ENCODE peak calls at places on chromosomes 11 and 22, in ten cellular contexts. One of them, this sample, is unnamed.

GRCh38 chr11:116840746-116841296 is 3.4 kb upstream of the APOA1 start:
- DNase-seq in activated CD8-positive, alpha-beta T cell treated with anti-CD3 and anti-CD28 coated beads, Interleukin-2, amount 10 ng/mL, durations not matched to agents 7 days and 5 days: no peak
- DNase-seq in body of pancreas: no peak
- DNase-seq in M059J: no peak
- DNase-seq in stimulated activated CD8-positive, alpha-beta memory T cell treated with anti-CD3 and anti-CD28 coated beads, Interleukin-15, amount 100 ng/mL, for 1 hour: no peak
- DNase-seq in GM23338: no peak
- DNase-seq in fibroblast of the conjunctiva: no peak
- DNase-seq in mucosa of gallbladder: no peak
- DNase-seq in uterus: no peak
- DNase-seq in NCI-H1092 treated with DMSO at 0.1 percent for 48 hours: no peak
- DNase-seq in this sample: no peak

GRCh38 chr11:2210366-2211112 is 38.9 kb upstream of the TH start:
- DNase-seq in GM23338: no peak
- DNase-seq in fibroblast of the conjunctiva: no peak
- DNase-seq in stimulated activated CD8-positive, alpha-beta memory T cell treated with anti-CD3 and anti-CD28 coated beads, Interleukin-15, amount 100 ng/mL, for 1 hour: no peak
- DNase-seq in mucosa of gallbladder: peak; percentile 9
- DNase-seq in uterus: peak; percentile 13
- DNase-seq in NCI-H1092 treated with DMSO at 0.1 percent for 48 hours: no peak
- DNase-seq in body of pancreas: peak; percentile 6
- DNase-seq in activated CD8-positive, alpha-beta T cell treated with anti-CD3 and anti-CD28 coated beads, Interleukin-2, amount 10 ng/mL, durations not matched to agents 7 days and 5 days: peak; percentile 17
- DNase-seq in M059J: no peak
- DNase-seq in this sample: no peak

GRCh38 chr22:39643311-39644083 is 72.9 kb downstream of the CACNA1I start:
- DNase-seq in GM23338: no peak
- DNase-seq in NCI-H1092 treated with DMSO at 0.1 percent for 48 hours: no peak
- DNase-seq in stimulated activated CD8-positive, alpha-beta memory T cell treated with anti-CD3 and anti-CD28 coated beads, Interleukin-15, amount 100 ng/mL, for 1 hour: no peak
- DNase-seq in M059J: peak; percentile 23
- DNase-seq in mucosa of gallbladder: no peak
- DNase-seq in activated CD8-positive, alpha-beta T cell treated with anti-CD3 and anti-CD28 coated beads, Interleukin-2, amount 10 ng/mL, durations not matched to agents 7 days and 5 days: no peak
- DNase-seq in body of pancreas: no peak
- DNase-seq in fibroblast of the conjunctiva: no peak
- DNase-seq in uterus: no peak
- DNase-seq in this sample: no peak

GRCh38 chr11:120532511-120533196 is 21.1 kb downstream of the GRIK4 start:
- DNase-seq in NCI-H1092 treated with DMSO at 0.1 percent for 48 hours: no peak
- DNase-seq in uterus: no peak
- DNase-seq in body of pancreas: no peak
- DNase-seq in mucosa of gallbladder: no peak
- DNase-seq in M059J: peak; percentile 69
- DNase-seq in fibroblast of the conjunctiva: no peak
- DNase-seq in GM23338: no peak
- DNase-seq in activated CD8-positive, alpha-beta T cell treated with anti-CD3 and anti-CD28 coated beads, Interleukin-2, amount 10 ng/mL, durations not matched to agents 7 days and 5 days: no peak
- DNase-seq in stimulated activated CD8-positive, alpha-beta memory T cell treated with anti-CD3 and anti-CD28 coated beads, Interleukin-15, amount 100 ng/mL, for 1 hour: no peak
- DNase-seq in this sample: peak; percentile 57

GRCh38 chr11:65419773-65420481 is 2.7 kb upstream of the NEAT1 start:
- DNase-seq in fibroblast of the conjunctiva: peak; percentile 94
- DNase-seq in stimulated activated CD8-positive, alpha-beta memory T cell treated with anti-CD3 and anti-CD28 coated beads, Interleukin-15, amount 100 ng/mL, for 1 hour: no peak
- DNase-seq in mucosa of gallbladder: peak; percentile 93
- DNase-seq in activated CD8-positive, alpha-beta T cell treated with anti-CD3 and anti-CD28 coated beads, Interleukin-2, amount 10 ng/mL, durations not matched to agents 7 days and 5 days: peak; percentile 67
- DNase-seq in body of pancreas: peak; percentile 96
- DNase-seq in NCI-H1092 treated with DMSO at 0.1 percent for 48 hours: no peak
- DNase-seq in M059J: peak; percentile 94
- DNase-seq in uterus: peak; percentile 90
- DNase-seq in GM23338: peak; percentile 79
- DNase-seq in this sample: peak; percentile 73

GRCh38 chr11:13338437-13339069 is 61.0 kb downstream of the BMAL1 start:
- DNase-seq in mucosa of gallbladder: no peak
- DNase-seq in stimulated activated CD8-positive, alpha-beta memory T cell treated with anti-CD3 and anti-CD28 coated beads, Interleukin-15, amount 100 ng/mL, for 1 hour: no peak
- DNase-seq in activated CD8-positive, alpha-beta T cell treated with anti-CD3 and anti-CD28 coated beads, Interleukin-2, amount 10 ng/mL, durations not matched to agents 7 days and 5 days: peak; percentile 61
- DNase-seq in M059J: peak; percentile 83
- DNase-seq in NCI-H1092 treated with DMSO at 0.1 percent for 48 hours: no peak
- DNase-seq in GM23338: no peak
- DNase-seq in body of pancreas: no peak
- DNase-seq in fibroblast of the conjunctiva: peak; percentile 48
- DNase-seq in uterus: no peak
- DNase-seq in this sample: no peak

GRCh38 chr22:36756746-36757607 is 18.9 kb downstream of the IFT27 start:
- DNase-seq in activated CD8-positive, alpha-beta T cell treated with anti-CD3 and anti-CD28 coated beads, Interleukin-2, amount 10 ng/mL, durations not matched to agents 7 days and 5 days: no peak
- DNase-seq in GM23338: no peak
- DNase-seq in stimulated activated CD8-positive, alpha-beta memory T cell treated with anti-CD3 and anti-CD28 coated beads, Interleukin-15, amount 100 ng/mL, for 1 hour: no peak
- DNase-seq in fibroblast of the conjunctiva: no peak
- DNase-seq in body of pancreas: peak; percentile 19
- DNase-seq in M059J: no peak
- DNase-seq in NCI-H1092 treated with DMSO at 0.1 percent for 48 hours: no peak
- DNase-seq in mucosa of gallbladder: no peak
- DNase-seq in uterus: no peak
- DNase-seq in this sample: no peak

GRCh38 chr11:12291313-12291712 is 86.1 kb upstream of the PARVA start:
- DNase-seq in M059J: no peak
- DNase-seq in fibroblast of the conjunctiva: no peak
- DNase-seq in GM23338: no peak
- DNase-seq in activated CD8-positive, alpha-beta T cell treated with anti-CD3 and anti-CD28 coated beads, Interleukin-2, amount 10 ng/mL, durations not matched to agents 7 days and 5 days: peak; percentile 9
- DNase-seq in stimulated activated CD8-positive, alpha-beta memory T cell treated with anti-CD3 and anti-CD28 coated beads, Interleukin-15, amount 100 ng/mL, for 1 hour: no peak
- DNase-seq in mucosa of gallbladder: no peak
- DNase-seq in uterus: no peak
- DNase-seq in body of pancreas: no peak
- DNase-seq in NCI-H1092 treated with DMSO at 0.1 percent for 48 hours: no peak
- DNase-seq in this sample: no peak

GRCh38 chr22:19457828-19458428 is 10.4 kb upstream of the C22orf39 start:
- DNase-seq in fibroblast of the conjunctiva: no peak
- DNase-seq in mucosa of gallbladder: no peak
- DNase-seq in body of pancreas: no peak
- DNase-seq in activated CD8-positive, alpha-beta T cell treated with anti-CD3 and anti-CD28 coated beads, Interleukin-2, amount 10 ng/mL, durations not matched to agents 7 days and 5 days: no peak
- DNase-seq in uterus: no peak
- DNase-seq in stimulated activated CD8-positive, alpha-beta memory T cell treated with anti-CD3 and anti-CD28 coated beads, Interleukin-15, amount 100 ng/mL, for 1 hour: no peak
- DNase-seq in NCI-H1092 treated with DMSO at 0.1 percent for 48 hours: no peak
- DNase-seq in GM23338: no peak
- DNase-seq in M059J: no peak
- DNase-seq in this sample: no peak

GRCh38 chr11:58495906-58496305 is 12.0 kb downstream of the OR5B21 start:
- DNase-seq in mucosa of gallbladder: no peak
- DNase-seq in activated CD8-positive, alpha-beta T cell treated with anti-CD3 and anti-CD28 coated beads, Interleukin-2, amount 10 ng/mL, durations not matched to agents 7 days and 5 days: no peak
- DNase-seq in GM23338: no peak
- DNase-seq in M059J: no peak
- DNase-seq in stimulated activated CD8-positive, alpha-beta memory T cell treated with anti-CD3 and anti-CD28 coated beads, Interleukin-15, amount 100 ng/mL, for 1 hour: no peak
- DNase-seq in body of pancreas: no peak
- DNase-seq in NCI-H1092 treated with DMSO at 0.1 percent for 48 hours: no peak
- DNase-seq in uterus: no peak
- DNase-seq in fibroblast of the conjunctiva: no peak
- DNase-seq in this sample: no peak